ENCODE peak calls at places on chromosomes 2 and 18, in eight cellular contexts. X, G, D, O, E, Y, A and M are unnamed samples.

GRCh38 chr18:25144835-25145234 is 207.1 kb downstream of the ZNF521 start:
- DNase-seq in X (peak; percentile 88), G (no peak), D (no peak), O (peak; percentile 84), E (no peak), Y (no peak), A (no peak), M (no peak)

GRCh38 chr18:30150466-30151019 is 892.0 kb downstream of the DSC3 start:
- DNase-seq in X (no peak), G (no peak), D (peak; percentile 18), O (no peak), E (no peak), Y (no peak), A (no peak), M (no peak)

GRCh38 chr2:187618813-187619212 is 64.6 kb upstream of the TFPI start:
- DNase-seq in X (peak; percentile 69), G (no peak), D (no peak), O (peak; percentile 12), E (no peak), Y (no peak), A (no peak), M (no peak)

GRCh38 chr2:45458909-45459563 is 152.0 kb downstream of the SRBD1 start:
- DNase-seq in X (peak; percentile 54), G (no peak), D (peak; percentile 59), O (peak; percentile 75), E (peak; percentile 54), Y (peak; percentile 14), A (no peak), M (peak; percentile 28)

GRCh38 chr2:238875161-238875530 is 27.3 kb downstream of the TWIST2 start:
- DNase-seq in X (peak; percentile 28), G (no peak), D (no peak), O (peak; percentile 36), E (no peak), Y (no peak), A (peak; percentile 58), M (no peak)

GRCh38 chr2:10326707-10327594 is 24.2 kb downstream of the HPCAL1 start:
- DNase-seq in X (no peak), G (no peak), D (no peak), O (no peak), E (no peak), Y (no peak), A (no peak), M (no peak)

GRCh38 chr2:124558277-124558676 is 533.2 kb downstream of the CNTNAP5 start:
- DNase-seq in X (no peak), G (no peak), D (no peak), O (no peak), E (no peak), Y (no peak), A (no peak), M (no peak)

GRCh38 chr2:12884713-12885282 is 168.1 kb downstream of the TRIB2 start:
- DNase-seq in X (peak; percentile 67), G (no peak), D (no peak), O (peak; percentile 75), E (peak; percentile 25), Y (no peak), A (no peak), M (peak; percentile 18)

GRCh38 chr2:177329035-177329434 is 63.5 kb upstream of the AGPS start:
- DNase-seq in X (no peak), G (no peak), D (no peak), O (no peak), E (no peak), Y (no peak), A (no peak), M (no peak)

GRCh38 chr2:210072922-210073509 is 70.6 kb downstream of the RPE start:
- DNase-seq in X (peak; percentile 74), G (peak; percentile 22), D (peak; percentile 26), O (peak; percentile 64), E (peak; percentile 10), Y (peak; percentile 9), A (no peak), M (peak; percentile 35)

GRCh38 chr2:42094114-42094513 is 46.3 kb downstream of the PKDCC start:
- DNase-seq in X (no peak), G (no peak), D (no peak), O (no peak), E (no peak), Y (no peak), A (no peak), M (no peak)

GRCh38 chr2:134070281-134070731 is 183.6 kb upstream of the MGAT5 start:
- DNase-seq in X (peak; percentile 67), G (no peak), D (no peak), O (no peak), E (no peak), Y (no peak), A (no peak), M (no peak)

GRCh38 chr2:71930073-71930681 is 217.5 kb downstream of the CYP26B1 start:
- DNase-seq in X (no peak), G (no peak), D (no peak), O (no peak), E (no peak), Y (no peak), A (no peak), M (no peak)

GRCh38 chr2:190714958-190715357 is 66.1 kb downstream of the NAB1 start:
- DNase-seq in X (peak; percentile 22), G (no peak), D (no peak), O (no peak), E (no peak), Y (no peak), A (no peak), M (peak; percentile 27)

GRCh38 chr2:210443527-210443926 is 33.0 kb downstream of the LANCL1 start:
- DNase-seq in X (no peak), G (no peak), D (no peak), O (no peak), E (no peak), Y (no peak), A (peak; percentile 12), M (no peak)

GRCh38 chr2:6960659-6961058 is 43.4 kb downstream of the RNF144A start:
- DNase-seq in X (peak; percentile 74), G (no peak), D (peak; percentile 87), O (peak; percentile 77), E (no peak), Y (no peak), A (no peak), M (no peak)

GRCh38 chr2:164430166-164430783 is 191.0 kb downstream of the GRB14 start:
- DNase-seq in X (peak; percentile 61), G (peak; percentile 10), D (peak; percentile 17), O (peak; percentile 59), E (no peak), Y (peak; percentile 34), A (peak; percentile 34), M (peak; percentile 23)
- TF ChIP-seq CTCF in X (peak; percentile 80), G (peak; percentile 33), D (peak; percentile 72), O (peak; percentile 72), E (peak; percentile 73), Y (no peak), A (peak; percentile 23), M (peak; percentile 70)

DNA sequence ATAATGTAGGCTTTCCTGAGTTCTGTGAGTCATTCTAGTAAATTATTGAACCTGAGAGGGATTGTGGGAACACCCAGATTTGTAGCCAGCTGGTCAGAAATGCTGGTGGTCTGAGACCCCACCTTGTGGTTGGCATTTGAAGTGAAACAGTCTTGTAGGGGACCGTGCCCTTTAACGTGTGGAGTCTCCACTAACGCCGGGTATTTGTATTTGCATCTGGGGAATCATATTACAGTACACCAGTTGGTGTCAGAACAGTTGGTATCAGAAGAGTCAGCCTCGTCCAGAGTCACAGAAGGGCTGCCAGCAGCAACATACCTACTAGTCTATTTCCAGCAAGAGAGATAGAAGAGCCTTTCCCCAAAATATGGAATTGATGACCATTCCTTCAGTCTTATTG is 38.3 kb upstream of the PTPN4 start:
- DNase-seq in X (no peak), G (no peak), D (no peak), O (no peak), E (no peak), Y (no peak), A (no peak), M (no peak)
- TF ChIP-seq CTCF in X (no peak), G (no peak), D (no peak), O (no peak), E (no peak), Y (no peak), A (no peak), M (no peak)

GRCh38 chr2:33126552-33126951 is 179.8 kb downstream of the LTBP1 start:
- DNase-seq in X (no peak), G (no peak), D (no peak), O (no peak), E (no peak), Y (no peak), A (no peak), M (no peak)
- TF ChIP-seq CTCF in X (peak; percentile 22), G (no peak), D (no peak), O (peak; percentile 17), E (no peak), Y (no peak), A (no peak), M (peak; percentile 29)

GRCh38 chr2:109159096-109159495 is 30.1 kb downstream of the SH3RF3 start:
- DNase-seq in X (no peak), G (no peak), D (no peak), O (no peak), E (no peak), Y (no peak), A (no peak), M (no peak)
- TF ChIP-seq CTCF in X (no peak), G (no peak), D (no peak), O (no peak), E (no peak), Y (no peak), A (no peak), M (no peak)

GRCh38 chr18:52667388-52667787 is 327.4 kb downstream of the DCC start:
- DNase-seq in X (no peak), G (no peak), D (no peak), O (no peak), E (no peak), Y (no peak), A (no peak), M (no peak)

DNA sequence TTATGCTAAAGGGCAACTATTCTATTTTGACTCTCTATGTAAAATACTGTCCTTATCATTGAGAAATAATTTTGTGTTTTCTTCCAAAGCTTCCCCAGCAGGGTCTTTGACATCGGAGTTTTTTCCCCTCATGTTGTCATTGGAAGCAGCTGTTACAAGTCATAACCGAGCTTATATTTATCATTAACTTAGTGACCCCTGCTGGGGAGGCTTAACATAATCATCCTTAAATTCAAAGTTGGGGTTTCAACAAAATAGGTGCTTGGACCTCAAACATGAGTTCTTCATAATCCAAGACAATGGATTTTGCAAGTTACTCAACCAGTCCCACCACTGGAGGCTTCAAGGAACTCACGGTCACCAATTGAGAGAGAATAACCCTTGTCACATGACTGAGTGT is 330.9 kb downstream of the DCC start:
- DNase-seq in X (peak; percentile 49), G (peak; percentile 6), D (peak; percentile 2), O (peak; percentile 2), E (no peak), Y (no peak), A (no peak), M (no peak)
- TF ChIP-seq CTCF in X (peak; percentile 37), G (no peak), D (peak; percentile 38), O (no peak), E (peak; percentile 14), Y (no peak), A (no peak), M (no peak)